ENCODE peak calls at places on chromosome 11, in six cellular contexts. One of them, this sample, is unnamed.

GRCh38 chr11:44623321-44623715 is 57.9 kb downstream of the CD82 start:
- DNase-seq in CD4-positive, alpha-beta memory T cell: no peak
- DNase-seq in CD8-positive, alpha-beta T cell: no peak
- DNase-seq in A549: no peak
- DNase-seq in right cardiac atrium: no peak
- DNase-seq in stomach: peak; percentile 20
- DNase-seq in this sample: no peak

GRCh38 chr11:7444582-7444981 is 40.7 kb upstream of the OLFML1 start:
- DNase-seq in CD4-positive, alpha-beta memory T cell: no peak
- DNase-seq in CD8-positive, alpha-beta T cell: no peak
- DNase-seq in A549: no peak
- DNase-seq in right cardiac atrium: no peak
- DNase-seq in stomach: no peak
- DNase-seq in this sample: no peak

GRCh38 chr11:31702966-31703365 is 108.2 kb downstream of the PAX6 start:
- DNase-seq in CD4-positive, alpha-beta memory T cell: no peak
- DNase-seq in CD8-positive, alpha-beta T cell: no peak
- DNase-seq in A549: peak; percentile 3
- DNase-seq in right cardiac atrium: no peak
- DNase-seq in stomach: no peak
- DNase-seq in this sample: no peak

GRCh38 chr11:6650980-6651379 is 4.6 kb downstream of the DCHS1 start:
- DNase-seq in CD4-positive, alpha-beta memory T cell: no peak
- DNase-seq in CD8-positive, alpha-beta T cell: peak; percentile 35
- DNase-seq in A549: no peak
- DNase-seq in right cardiac atrium: no peak
- DNase-seq in stomach: no peak
- DNase-seq in this sample: no peak

GRCh38 chr11:33884035-33884434 is 7.8 kb downstream of the LMO2 start:
- DNase-seq in CD4-positive, alpha-beta memory T cell: no peak
- DNase-seq in CD8-positive, alpha-beta T cell: no peak
- DNase-seq in A549: no peak
- DNase-seq in right cardiac atrium: no peak
- DNase-seq in stomach: no peak
- DNase-seq in this sample: no peak

GRCh38 chr11:8256271-8257002 is 7.2 kb downstream of the LMO1 start:
- DNase-seq in CD4-positive, alpha-beta memory T cell: no peak
- DNase-seq in CD8-positive, alpha-beta T cell: no peak
- DNase-seq in A549: no peak
- DNase-seq in right cardiac atrium: no peak
- DNase-seq in stomach: no peak
- DNase-seq in this sample: no peak

GRCh38 chr11:119773016-119773415 is 44.0 kb upstream of the NECTIN1 start:
- DNase-seq in CD4-positive, alpha-beta memory T cell: no peak
- DNase-seq in CD8-positive, alpha-beta T cell: no peak
- DNase-seq in A549: no peak
- DNase-seq in right cardiac atrium: no peak
- DNase-seq in stomach: no peak
- DNase-seq in this sample: no peak

GRCh38 chr11:126134461-126135155 is 71.9 kb upstream of the CDON start:
- DNase-seq in CD4-positive, alpha-beta memory T cell: no peak
- DNase-seq in CD8-positive, alpha-beta T cell: no peak
- DNase-seq in A549: no peak
- DNase-seq in right cardiac atrium: no peak
- DNase-seq in stomach: no peak
- DNase-seq in this sample: no peak

GRCh38 chr11:103773059-103773458 is 263.4 kb upstream of the DDI1 start:
- DNase-seq in CD4-positive, alpha-beta memory T cell: no peak
- DNase-seq in CD8-positive, alpha-beta T cell: no peak
- DNase-seq in A549: no peak
- DNase-seq in right cardiac atrium: no peak
- DNase-seq in stomach: no peak
- DNase-seq in this sample: no peak

GRCh38 chr11:22670803-22671202 is 4.4 kb downstream of the GAS2 start:
- DNase-seq in CD4-positive, alpha-beta memory T cell: no peak
- DNase-seq in CD8-positive, alpha-beta T cell: no peak
- DNase-seq in A549: no peak
- DNase-seq in right cardiac atrium: no peak
- DNase-seq in stomach: no peak
- DNase-seq in this sample: peak; percentile 25

GRCh38 chr11:57287884-57288283 is 36.9 kb downstream of the TNKS1BP1 start:
- DNase-seq in CD4-positive, alpha-beta memory T cell: no peak
- DNase-seq in CD8-positive, alpha-beta T cell: no peak
- DNase-seq in A549: no peak
- DNase-seq in right cardiac atrium: no peak
- DNase-seq in stomach: no peak
- DNase-seq in this sample: no peak
- H3K4me1 ChIP-seq in CD4-positive, alpha-beta memory T cell: no peaks in the 10 kb centered on the region
- H3K4me1 ChIP-seq in CD8-positive, alpha-beta T cell: no peaks in the 10 kb centered on the region
- H3K4me1 ChIP-seq in A549: no peaks in the 10 kb centered on the region
- H3K4me1 ChIP-seq in right cardiac atrium: no peaks in the 10 kb centered on the region
- H3K4me1 ChIP-seq in stomach: peaks cover 19% of the 10 kb centered on the region
- H3K4me1 ChIP-seq in this sample: no peaks in the 10 kb centered on the region

DNA sequence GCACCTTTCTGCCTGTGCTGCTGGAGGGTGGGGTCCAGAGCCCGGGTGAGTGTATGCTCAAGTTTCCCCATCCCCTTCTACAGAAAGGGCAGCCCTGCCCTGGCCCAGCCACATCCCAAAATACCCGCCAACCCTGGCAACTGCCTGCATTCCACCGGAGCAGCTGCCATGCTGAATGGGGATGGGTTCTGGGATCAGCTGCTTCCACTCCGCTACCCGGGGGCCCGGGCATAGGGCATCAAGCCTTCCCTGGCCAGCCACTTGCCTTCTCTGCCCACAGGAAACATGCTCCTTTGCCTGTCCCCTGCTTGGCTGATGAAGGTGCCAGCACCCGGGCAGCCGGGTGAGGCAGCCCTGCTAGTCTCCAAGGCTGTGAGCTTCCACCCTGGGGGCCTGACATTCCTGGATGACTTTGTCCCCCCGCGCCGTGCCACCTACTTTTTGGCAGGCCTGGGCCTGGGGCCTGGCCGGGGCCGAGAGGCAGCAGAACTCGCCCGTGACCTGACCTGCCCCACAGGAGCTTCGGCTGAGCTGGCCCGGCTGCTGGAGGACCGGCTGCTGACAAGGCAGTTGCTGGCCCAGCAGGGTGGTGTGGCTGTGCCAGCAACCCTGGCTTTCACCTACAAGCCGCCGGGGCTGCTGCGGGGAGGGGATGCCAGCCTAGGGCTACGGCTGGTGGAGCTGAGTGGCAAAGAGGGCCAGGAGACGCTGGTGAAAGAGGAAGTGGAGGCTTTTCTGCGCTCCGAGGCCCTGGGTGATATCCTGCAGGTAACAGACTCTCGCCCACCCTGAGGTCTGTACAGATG is 3.2 kb downstream of the CARNS1 start:
- DNase-seq in CD4-positive, alpha-beta memory T cell: no peak
- DNase-seq in CD8-positive, alpha-beta T cell: peak; percentile 73
- DNase-seq in A549: no peak
- DNase-seq in right cardiac atrium: peak; percentile 44
- DNase-seq in stomach: peak; percentile 67
- DNase-seq in this sample: no peak
- H3K4me1 ChIP-seq in CD4-positive, alpha-beta memory T cell: peaks cover 67% of the 10 kb centered on the region
- H3K4me1 ChIP-seq in CD8-positive, alpha-beta T cell: peaks cover 65% of the 10 kb centered on the region
- H3K4me1 ChIP-seq in A549: peaks cover 37% of the 10 kb centered on the region
- H3K4me1 ChIP-seq in right cardiac atrium: peaks cover 10% of the 10 kb centered on the region
- H3K4me1 ChIP-seq in stomach: peaks cover 68% of the 10 kb centered on the region
- H3K4me1 ChIP-seq in this sample: peaks cover 49% of the 10 kb centered on the region

GRCh38 chr11:59173080-59173963 is 1.4 kb downstream of the DTX4 start:
- DNase-seq in CD4-positive, alpha-beta memory T cell: peak; percentile 13
- DNase-seq in CD8-positive, alpha-beta T cell: no peak
- DNase-seq in A549: no peak
- DNase-seq in right cardiac atrium: peak; percentile 26
- DNase-seq in stomach: peak; percentile 35
- DNase-seq in this sample: no peak

GRCh38 chr11:59176330-59176729 is 4.4 kb downstream of the DTX4 start:
- DNase-seq in CD4-positive, alpha-beta memory T cell: no peak
- DNase-seq in CD8-positive, alpha-beta T cell: no peak
- DNase-seq in A549: no peak
- DNase-seq in right cardiac atrium: no peak
- DNase-seq in stomach: no peak
- DNase-seq in this sample: no peak

GRCh38 chr11:59173964-59174663 is 2.2 kb downstream of the DTX4 start:
- DNase-seq in CD4-positive, alpha-beta memory T cell: no peak
- DNase-seq in CD8-positive, alpha-beta T cell: no peak
- DNase-seq in A549: no peak
- DNase-seq in right cardiac atrium: no peak
- DNase-seq in stomach: peak; percentile 73
- DNase-seq in this sample: no peak

GRCh38 chr11:59175104-59175503 is 3.2 kb downstream of the DTX4 start:
- DNase-seq in CD4-positive, alpha-beta memory T cell: no peak
- DNase-seq in CD8-positive, alpha-beta T cell: no peak
- DNase-seq in A549: no peak
- DNase-seq in right cardiac atrium: no peak
- DNase-seq in stomach: no peak
- DNase-seq in this sample: no peak

DNA sequence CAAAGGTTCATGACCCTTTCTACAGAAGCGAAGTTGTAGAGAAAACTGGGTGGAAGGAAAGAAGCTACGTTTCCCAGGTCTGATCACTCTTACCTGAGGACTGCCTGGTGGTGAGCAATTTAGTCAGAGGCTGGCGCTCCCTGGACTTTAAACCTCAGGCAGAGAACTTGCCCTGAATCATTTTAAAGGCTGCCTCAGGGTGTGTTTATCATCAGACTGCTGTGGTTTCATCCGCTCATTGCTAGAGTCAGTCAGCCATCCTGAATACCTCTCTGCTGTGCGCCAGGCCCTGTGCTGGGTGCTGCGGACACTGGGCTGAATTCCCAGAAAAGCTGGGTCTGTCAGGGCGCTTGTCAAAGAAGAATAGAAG is 2.7 kb downstream of the DTX4 start:
- DNase-seq in CD4-positive, alpha-beta memory T cell: no peak
- DNase-seq in CD8-positive, alpha-beta T cell: no peak
- DNase-seq in A549: no peak
- DNase-seq in right cardiac atrium: no peak
- DNase-seq in stomach: peak; percentile 43
- DNase-seq in this sample: no peak
- H3K4me1 ChIP-seq in CD4-positive, alpha-beta memory T cell: peaks cover 11% of the 10 kb centered on the region
- H3K4me1 ChIP-seq in CD8-positive, alpha-beta T cell: peaks cover 9% of the 10 kb centered on the region
- H3K4me1 ChIP-seq in A549: peaks cover 26% of the 10 kb centered on the region
- H3K4me1 ChIP-seq in right cardiac atrium: no peaks in the 10 kb centered on the region
- H3K4me1 ChIP-seq in stomach: peaks cover 49% of the 10 kb centered on the region
- H3K4me1 ChIP-seq in this sample: peaks cover 7% of the 10 kb centered on the region

DNA sequence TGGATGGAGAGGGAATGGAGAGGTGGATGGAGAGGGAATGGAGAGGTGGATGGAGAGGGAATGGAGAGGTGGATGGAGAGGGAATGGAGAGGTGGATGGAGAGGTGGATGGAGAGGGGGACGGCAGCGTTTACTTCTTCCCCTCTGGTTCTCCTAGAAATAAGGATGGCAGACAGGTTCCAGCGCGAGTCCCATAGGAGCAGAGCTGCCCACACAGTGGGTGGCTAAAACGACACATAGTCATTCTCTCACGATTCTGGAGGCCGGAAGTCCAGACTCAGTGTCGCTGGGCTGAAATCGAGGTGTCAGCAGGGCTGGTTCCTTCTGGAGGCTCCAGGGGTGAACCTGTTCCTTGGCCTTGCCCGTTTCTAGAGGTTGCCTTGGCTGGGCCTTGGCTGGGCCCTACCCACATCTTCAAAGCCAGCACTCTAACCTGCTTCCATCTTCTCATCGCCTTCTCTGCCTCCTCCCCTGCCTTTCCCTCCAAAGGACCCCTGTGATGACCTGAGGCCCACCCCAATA is 12.7 kb upstream of the CTSD start:
- DNase-seq in CD4-positive, alpha-beta memory T cell: no peak
- DNase-seq in CD8-positive, alpha-beta T cell: no peak
- DNase-seq in A549: no peak
- DNase-seq in right cardiac atrium: no peak
- DNase-seq in stomach: no peak
- DNase-seq in this sample: no peak
- H3K4me1 ChIP-seq in CD4-positive, alpha-beta memory T cell: peaks cover 19% of the 10 kb centered on the region
- H3K4me1 ChIP-seq in CD8-positive, alpha-beta T cell: peaks cover 11% of the 10 kb centered on the region
- H3K4me1 ChIP-seq in A549: peaks cover 38% of the 10 kb centered on the region
- H3K4me1 ChIP-seq in right cardiac atrium: no peaks in the 10 kb centered on the region
- H3K4me1 ChIP-seq in stomach: peaks cover 57% of the 10 kb centered on the region
- H3K4me1 ChIP-seq in this sample: peaks cover 39% of the 10 kb centered on the region

This sample was measured in Panc1.